ENCODE peak calls at places on chromosomes 12 and 14, in five cellular contexts. U is ovary, Q is heart left ventricle, W is neural progenitor cell, V is K562. O is an unnamed sample.

GRCh38 chr12:108832730-108833354 is 24.5 kb downstream of the SSH1 start:
- DNase-seq in U (no peak), Q (no peak), W (no peak), V (no peak), O (no peak)

GRCh38 chr14:95227279-95227860 is 70.0 kb upstream of the DICER1 start:
- DNase-seq in U (peak; percentile 28), Q (no peak), W (no peak), V (no peak), O (no peak)

GRCh38 chr14:103281496-103282231 is 52.4 kb upstream of the EIF5 start:
- DNase-seq in U (peak; percentile 69), Q (no peak), W (peak; percentile 48), V (no peak), O (no peak)

GRCh38 chr12:22037952-22038351 is 8.1 kb upstream of the CMAS start:
- DNase-seq in U (no peak), Q (no peak), W (no peak), V (no peak), O (no peak)

GRCh38 chr14:105059035-105059916 is 6.0 kb downstream of the GPR132 start:
- DNase-seq in U (no peak), Q (no peak), W (peak; percentile 38), V (no peak), O (no peak)

GRCh38 chr12:96343347-96343954 is 56.8 kb downstream of the CDK17 start:
- DNase-seq in U (no peak), Q (no peak), W (no peak), V (no peak), O (no peak)

GRCh38 chr14:104926619-104927431 is 2.1 kb downstream of the PLD4 start:
- DNase-seq in U (no peak), Q (no peak), W (no peak), V (no peak), O (no peak)

GRCh38 chr12:68240975-68241374 is 12.4 kb downstream of the IL22 start:
- DNase-seq in U (peak; percentile 32), Q (no peak), W (no peak), V (no peak), O (no peak)

GRCh38 chr14:104876251-104876699 is 11.2 kb downstream of the CEP170B start:
- DNase-seq in U (peak; percentile 31), Q (peak; percentile 31), W (peak; percentile 40), V (peak; percentile 86), O (no peak)

GRCh38 chr12:34209259-34209835 is 187.1 kb downstream of the ALG10 start:
- DNase-seq in U (no peak), Q (no peak), W (no peak), V (no peak), O (no peak)

GRCh38 chr14:59159169-59159568 is 29.3 kb upstream of the DAAM1 start:
- DNase-seq in U (no peak), Q (no peak), W (no peak), V (no peak), O (no peak)

GRCh38 chr14:68762944-68763831 is 29.7 kb downstream of the ZFP36L1 start:
- DNase-seq in U (peak; percentile 95), Q (peak; percentile 90), W (peak; percentile 58), V (peak; percentile 94), O (peak; percentile 14)

GRCh38 chr12:94140556-94140955 is 7.8 kb upstream of the PLXNC1 start:
- DNase-seq in U (no peak), Q (no peak), W (peak; percentile 49), V (peak; percentile 35), O (peak; percentile 20)

GRCh38 chr12:46692606-46693005 is 133.2 kb downstream of the SLC38A4 start:
- DNase-seq in U (no peak), Q (no peak), W (no peak), V (no peak), O (no peak)

GRCh38 chr14:68774771-68775613 is 17.9 kb downstream of the ZFP36L1 start:
- DNase-seq in U (no peak), Q (peak; percentile 10), W (no peak), V (no peak), O (no peak)

GRCh38 chr12:61694214-61694613 is 566.0 kb upstream of the USP15 start:
- DNase-seq in U (no peak), Q (no peak), W (no peak), V (no peak), O (no peak)

GRCh38 chr12:4214912-4215861 is 58.4 kb upstream of the CCND2 start:
- DNase-seq in U (no peak), Q (peak; percentile 65), W (no peak), V (no peak), O (no peak)

GRCh38 chr12:114917953-114918352 is 234.0 kb upstream of the TBX3 start:
- DNase-seq in U (no peak), Q (no peak), W (no peak), V (no peak), O (no peak)

GRCh38 chr14:28102814-28103213 is 663.8 kb upstream of the FOXG1 start:
- DNase-seq in U (no peak), Q (no peak), W (no peak), V (no peak), O (no peak)
- H3K4me3 ChIP-seq in U (no peak overlapping the region), Q (no peak overlapping the region), W (no peak overlapping the region), V (no peak overlapping the region), O (no peak overlapping the region)

DNA sequence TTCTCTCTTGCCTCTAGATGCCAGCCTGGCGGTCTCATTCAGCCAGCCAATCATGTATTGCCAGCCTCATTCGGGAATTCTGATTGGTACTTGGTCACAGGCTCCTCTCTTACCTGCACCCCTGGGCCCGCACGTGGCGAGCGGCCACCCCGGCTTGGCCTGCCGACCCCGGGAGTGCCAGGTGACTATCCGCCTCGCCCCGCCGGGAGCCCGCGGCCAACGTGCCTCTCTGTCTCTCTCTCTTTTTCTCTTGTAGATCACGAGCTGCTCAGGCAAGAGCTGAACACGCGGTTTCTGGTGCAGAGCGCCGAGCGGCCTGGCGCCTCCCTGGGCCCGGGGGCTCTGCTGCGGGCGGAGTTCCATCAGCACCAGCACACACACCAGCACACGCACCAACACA is 39.3 kb downstream of the LRCOL1 start:
- DNase-seq in U (no peak), Q (no peak), W (no peak), V (no peak), O (no peak)
- H3K4me1 ChIP-seq in U (no peaks in the 10 kb centered on the region), Q (no peaks in the 10 kb centered on the region), W (no peaks in the 10 kb centered on the region), V (peaks cover 60% of the 10 kb centered on the region), O (no peaks in the 10 kb centered on the region)

GRCh38 chr12:15689751-15690191 is 99.4 kb downstream of the EPS8 start:
- DNase-seq in U (no peak), Q (no peak), W (no peak), V (no peak), O (no peak)

GRCh38 chr12:15687583-15687982 is 101.6 kb downstream of the EPS8 start:
- DNase-seq in U (no peak), Q (no peak), W (no peak), V (no peak), O (no peak)

GRCh38 chr12:15688838-15689237 is 100.3 kb downstream of the EPS8 start:
- DNase-seq in U (no peak), Q (no peak), W (peak; percentile 31), V (no peak), O (no peak)

GRCh38 chr12:15690320-15690719 is 98.9 kb downstream of the EPS8 start:
- DNase-seq in U (no peak), Q (no peak), W (no peak), V (no peak), O (no peak)

DNA sequence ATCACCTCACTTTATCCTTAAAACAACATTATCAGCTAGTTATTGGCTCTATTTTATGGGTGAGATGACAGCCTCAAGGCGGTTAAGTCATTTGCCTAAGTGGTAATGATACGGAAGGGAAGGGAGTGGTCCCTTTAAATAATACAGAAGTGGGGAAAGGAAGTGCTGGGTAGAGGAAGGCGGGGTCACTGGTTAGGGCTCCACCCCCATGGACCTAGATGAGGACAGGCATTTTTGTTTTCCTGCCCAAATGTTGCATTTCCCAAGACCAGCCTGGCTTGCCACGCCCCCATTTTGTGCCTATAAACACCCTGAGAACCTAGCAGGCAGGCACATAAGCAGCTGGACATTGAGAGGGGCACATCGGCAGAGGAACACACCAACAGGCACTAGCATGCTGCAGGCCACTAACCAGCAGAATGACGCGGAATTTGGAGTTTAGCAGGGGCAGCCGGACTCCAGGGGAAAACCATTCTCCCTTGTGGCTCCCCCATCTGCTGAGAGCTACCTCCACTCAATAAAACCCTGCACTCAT is 100.9 kb downstream of the EPS8 start:
- DNase-seq in U (peak; percentile 81), Q (peak; percentile 71), W (no peak), V (no peak), O (no peak)
- H3K4me3 ChIP-seq in U (peak overlapping the region; percentile 2), Q (peak overlapping the region; percentile 23), W (no peak overlapping the region), V (no peak overlapping the region), O (no peak overlapping the region)

DNA sequence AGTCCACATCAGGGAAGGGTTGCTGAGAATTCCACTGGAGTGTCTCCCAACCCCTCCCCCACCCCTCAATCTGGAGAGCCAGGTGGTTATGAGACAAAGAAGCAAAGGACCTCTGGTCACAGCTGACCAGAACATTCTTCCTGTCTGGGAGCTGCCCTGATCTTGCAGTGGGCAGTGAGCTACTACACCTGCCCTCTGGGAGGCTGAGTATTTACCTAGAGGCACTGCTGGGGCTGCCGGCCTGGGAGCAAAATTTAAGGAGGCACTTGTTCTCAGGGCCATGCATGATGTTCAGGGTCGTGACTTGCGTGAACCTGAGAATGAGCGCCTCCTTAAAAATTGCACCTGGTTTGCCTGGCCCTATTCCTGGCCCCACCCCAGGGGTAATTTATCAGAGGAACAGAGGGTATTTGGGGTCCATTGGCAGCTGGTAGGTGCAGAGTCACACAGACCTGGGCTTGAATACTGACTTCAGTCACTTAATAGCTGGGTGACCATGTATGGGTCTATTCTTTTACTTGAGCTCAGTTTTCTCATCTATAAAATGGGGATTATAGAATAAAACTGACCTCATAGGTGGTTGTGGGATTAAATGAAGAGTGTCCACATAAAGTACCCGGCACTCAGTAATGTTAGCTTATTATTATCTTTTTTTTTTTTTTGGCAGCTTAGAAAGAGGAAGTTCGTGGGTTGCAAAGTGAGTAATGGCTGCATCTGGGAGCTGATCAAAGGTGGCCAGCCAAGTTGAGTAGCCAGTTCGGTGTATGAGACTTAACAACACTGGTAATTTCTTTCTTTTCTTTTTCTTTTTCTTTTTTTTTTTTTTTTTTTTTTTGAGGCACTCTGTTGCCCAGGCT is 107.4 kb upstream of the MED13L start:
- DNase-seq in U (no peak), Q (peak; percentile 40), W (no peak), V (peak; percentile 31), O (no peak)
- H3K4me1 ChIP-seq in U (peaks cover 19% of the 10 kb centered on the region), Q (peaks cover 7% of the 10 kb centered on the region), W (peaks cover 39% of the 10 kb centered on the region), V (peaks cover 47% of the 10 kb centered on the region), O (peaks cover 10% of the 10 kb centered on the region)

GRCh38 chr12:104643921-104644669 is 187.3 kb downstream of the CHST11 start:
- DNase-seq in U (no peak), Q (peak; percentile 46), W (no peak), V (no peak), O (no peak)
- H3K4me3 ChIP-seq in U (no peak overlapping the region), Q (no peak overlapping the region), W (no peak overlapping the region), V (no peak overlapping the region), O (no peak overlapping the region)

O was measured in HAP-1.